ENCODE peak calls at places on chromosome 19, in nine cellular contexts. W is bronchial epithelial cell, Z is heart right ventricle, U is GM12865, J is tibial nerve, A is H1, D is upper lobe of left lung, P is choroid plexus epithelial cell, H is HFF-Myc. R is an unnamed sample.
A peak's percentile ranks its signal among the peaks of the same experiment; 100 is the strongest.

GRCh38 chr19:15178629-15179308 is 22.0 kb downstream of the NOTCH3 start:
- DNase-seq in H (no peak), U (no peak), J (no peak), D (no peak), Z (no peak), A (no peak), W (no peak), P (no peak), R (no peak)

GRCh38 chr19:47476438-47476972 is 4.8 kb upstream of the SLC8A2 start:
- DNase-seq in U (no peak), J (no peak), Z (no peak), D (no peak), P (no peak), W (no peak), A (no peak), H (no peak), R (no peak)

GRCh38 chr19:17328517-17329060 is 6.1 kb downstream of the ANO8 start:
- DNase-seq in U (no peak), H (no peak), P (no peak), J (no peak), Z (no peak), D (no peak), W (no peak), A (no peak), R (no peak)

GRCh38 chr19:49362926-49363264 is 679 bp upstream of the TEAD2 start:
- DNase-seq in J (no peak), D (peak; percentile 43), A (no peak), H (no peak), Z (peak; percentile 51), P (peak; percentile 36), U (no peak), W (no peak), R (peak; percentile 63)

GRCh38 chr19:15173746-15174404 is 26.9 kb downstream of the NOTCH3 start:
- DNase-seq in A (no peak), H (no peak), U (peak; percentile 36), Z (no peak), P (peak; percentile 37), D (no peak), W (no peak), J (no peak), R (no peak)

GRCh38 chr19:38213911-38214625 is 10.0 kb downstream of the DPF1 start:
- DNase-seq in P (peak; percentile 52), A (no peak), D (no peak), J (no peak), Z (no peak), H (peak; percentile 21), U (peak; percentile 80), W (no peak), R (no peak)

GRCh38 chr19:49468746-49469447 is 5.1 kb upstream of the FLT3LG start:
- DNase-seq in J (peak; percentile 75), H (peak; percentile 81), D (peak; percentile 67), U (peak; percentile 98), A (no peak), Z (peak; percentile 75), W (peak; percentile 66), P (peak; percentile 66), R (no peak)

GRCh38 chr19:48136547-48136946 is 25.9 kb upstream of the PLA2G4C start:
- DNase-seq in W (no peak), H (no peak), J (no peak), Z (no peak), P (no peak), U (no peak), D (no peak), A (no peak), R (no peak)

GRCh38 chr19:36771275-36772231 is 1.1 kb downstream of the ZNF850 start:
- DNase-seq in H (peak; percentile 3), A (peak; percentile 85), W (peak; percentile 66), P (peak; percentile 96), U (peak; percentile 80), D (peak; percentile 49), Z (peak; percentile 48), J (no peak), R (peak; percentile 62)

GRCh38 chr19:46303702-46304397 is 7.0 kb downstream of the HIF3A start:
- DNase-seq in D (peak; percentile 92), W (peak; percentile 48), U (peak; percentile 4), H (no peak), Z (peak; percentile 68), A (peak; percentile 94), J (no peak), P (peak; percentile 84), R (peak; percentile 74)

GRCh38 chr19:5265260-5265659 is 75.4 kb downstream of the PTPRS start:
- DNase-seq in A (no peak), U (no peak), D (no peak), W (no peak), H (no peak), P (no peak), Z (no peak), J (no peak), R (no peak)

GRCh38 chr19:40317338-40317737 is 30.9 kb downstream of the C19orf47 start:
- DNase-seq in P (no peak), H (no peak), A (no peak), J (no peak), U (no peak), W (no peak), Z (no peak), D (no peak), R (no peak)

GRCh38 chr19:19460761-19461265 is 54.5 kb downstream of the TSSK6 start:
- DNase-seq in H (no peak), J (peak; percentile 33), D (peak; percentile 73), W (no peak), P (no peak), A (no peak), Z (peak; percentile 64), U (peak; percentile 62), R (no peak)

GRCh38 chr19:9881720-9882119 is 46.6 kb downstream of the PIN1 start:
- DNase-seq in J (no peak), H (no peak), U (no peak), D (no peak), P (no peak), Z (no peak), W (peak; percentile 81), A (no peak), R (no peak)

GRCh38 chr19:46515879-46516350 is 20.2 kb upstream of the PNMA8B start:
- DNase-seq in J (no peak), U (peak; percentile 38), D (no peak), W (peak; percentile 38), A (no peak), P (peak; percentile 67), Z (no peak), H (peak; percentile 27), R (no peak)

GRCh38 chr19:55676384-55676783 is 1.4 kb downstream of the EPN1 start:
- DNase-seq in J (no peak), Z (no peak), H (no peak), W (peak; percentile 30), P (peak; percentile 31), A (no peak), U (no peak), D (no peak), R (no peak)

GRCh38 chr19:42076375-42076944 is 494 bp downstream of the ZNF574 start:
- DNase-seq in A (no peak), P (no peak), W (no peak), U (peak; percentile 52), D (no peak), H (no peak), Z (peak; percentile 42), J (peak; percentile 22), R (peak; percentile 37)

DNA sequence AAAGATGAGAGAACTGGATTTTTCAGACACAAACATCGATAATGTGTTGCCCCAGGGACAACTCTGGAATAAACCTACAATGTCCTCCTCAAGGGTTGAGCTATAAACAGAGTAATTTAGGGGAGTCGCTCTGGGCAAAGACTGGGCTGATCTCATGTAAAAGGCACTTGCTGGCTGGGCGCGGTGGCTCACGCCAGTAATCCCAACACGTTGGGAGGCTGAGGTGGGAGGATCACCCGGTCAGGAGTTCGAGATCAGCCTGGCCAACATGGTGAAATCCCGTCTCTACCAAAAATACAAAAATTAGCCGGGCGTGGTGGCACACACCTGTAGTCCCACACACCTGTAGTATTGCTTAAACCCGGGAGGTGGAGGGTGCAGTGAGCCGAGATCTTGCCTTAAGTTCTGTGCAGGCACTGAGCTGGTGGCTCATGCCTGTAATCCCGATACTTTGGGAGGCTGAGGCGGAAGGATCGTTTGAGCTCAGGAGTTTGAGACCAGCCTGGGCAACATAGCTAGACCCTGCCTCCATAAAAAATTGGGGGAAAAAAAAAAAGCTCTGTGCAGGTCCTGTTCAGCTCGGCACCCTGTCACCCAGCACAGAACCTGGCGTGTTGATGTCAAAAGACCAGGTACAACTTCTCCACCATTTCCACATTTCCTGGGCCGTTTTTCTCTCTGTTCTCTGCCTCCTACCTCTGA is 1.4 kb downstream of the TIMM44 start:
- DNase-seq in Z (no peak), W (no peak), U (no peak), P (no peak), J (no peak), D (no peak), A (no peak), H (no peak), R (no peak)
- H3K4me3 ChIP-seq in Z (peak overlapping the region; percentile 84), W (no peak overlapping the region), U (peak overlapping the region; percentile 96), P (no peak overlapping the region), J (peak overlapping the region; percentile 83), D (peak overlapping the region; percentile 76), A (peak overlapping the region; percentile 96), H (peak overlapping the region; percentile 96), R (peak overlapping the region; percentile 75)

DNA sequence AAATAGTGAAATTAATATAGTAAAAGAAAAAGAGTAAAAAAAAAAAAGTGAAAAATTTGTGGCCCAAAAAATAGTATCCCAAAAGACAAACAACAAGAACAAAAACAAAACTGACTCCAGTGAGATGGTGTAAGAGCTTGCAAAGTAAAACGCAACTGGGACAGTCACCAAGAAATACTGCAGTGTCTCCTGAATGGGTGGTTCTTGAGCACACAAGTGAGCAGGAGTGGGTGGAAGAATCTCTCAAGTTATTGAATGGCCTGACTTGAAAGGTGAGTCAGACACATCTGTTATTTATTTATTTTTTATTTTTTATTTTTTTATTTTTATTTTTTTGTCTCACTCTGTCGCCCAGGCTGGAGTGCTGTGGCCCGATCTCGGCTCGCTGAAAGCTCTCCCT is 1.9 kb downstream of the ZNF493 start:
- DNase-seq in D (no peak), Z (no peak), A (no peak), H (no peak), P (peak; percentile 4), U (no peak), J (no peak), W (peak; percentile 5), R (no peak)
- H3K4me3 ChIP-seq in D (no peak overlapping the region), Z (peak overlapping the region; percentile 94), A (no peak overlapping the region), H (no peak overlapping the region), P (no peak overlapping the region), U (no peak overlapping the region), J (no peak overlapping the region), W (no peak overlapping the region), R (no peak overlapping the region)

DNA sequence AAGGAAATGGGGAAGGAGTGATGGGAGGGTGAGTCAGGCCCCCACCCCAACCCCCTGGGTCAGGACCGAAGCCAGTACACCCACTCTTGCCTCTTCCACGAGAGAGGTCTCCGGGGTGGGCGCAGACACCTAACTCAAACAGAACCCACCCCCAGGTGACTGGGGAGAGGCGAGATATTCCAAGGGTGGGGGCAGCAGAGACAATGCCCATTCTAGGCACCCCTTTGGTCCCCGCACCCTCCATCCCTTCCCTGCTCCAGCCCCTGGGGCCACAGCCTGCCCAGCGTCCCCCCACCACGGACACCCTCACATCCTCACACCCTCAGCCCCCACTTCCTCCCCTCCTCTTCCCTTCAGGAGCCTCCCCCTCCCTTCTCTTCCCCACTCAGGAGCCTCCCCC is 682 bp downstream of the ZSCAN18 start:
- DNase-seq in D (no peak), H (no peak), W (no peak), P (no peak), Z (peak; percentile 11), A (no peak), U (no peak), J (no peak), R (no peak)
- H3K4me3 ChIP-seq in D (peak overlapping the region; percentile 99), H (peak overlapping the region; percentile 52), W (peak overlapping the region; percentile 98), P (peak overlapping the region; percentile 93), Z (peak overlapping the region; percentile 94), A (peak overlapping the region; percentile 98), U (no peak overlapping the region), J (peak overlapping the region; percentile 92), R (peak overlapping the region; percentile 71)

GRCh38 chr19:43779820-43780219 is 953 bp downstream of the KCNN4 start:
- DNase-seq in A (no peak), Z (no peak), W (no peak), H (no peak), J (no peak), U (peak; percentile 60), P (no peak), D (no peak), R (no peak)
- H3K4me3 ChIP-seq in A (no peak overlapping the region), Z (peak overlapping the region; percentile 2), W (no peak overlapping the region), H (no peak overlapping the region), J (peak overlapping the region; percentile 32), U (peak overlapping the region; percentile 53), P (no peak overlapping the region), D (peak overlapping the region; percentile 37), R (peak overlapping the region; percentile 57)